ENCODE peak calls at places on chromosome 1, in eight cellular contexts. Z is colonic mucosa, T is AG04450, D is tibial nerve, A is PC-3, G is cardiac fibroblast, P is upper lobe of right lung, I is glutamatergic neuron. R is an unnamed sample.
A peak's percentile ranks its signal among the peaks of the same experiment; 100 is the strongest.

GRCh38 chr1:83626603-83627002 is 372.3 kb downstream of the TTLL7 start:
- DNase-seq in Z (no peak), T (no peak), D (no peak), A (no peak), G (no peak), P (no peak), I (no peak), R (no peak)

GRCh38 chr1:231663211-231663792 is 36.7 kb downstream of the DISC1 start:
- DNase-seq in Z (no peak), T (no peak), D (no peak), A (no peak), G (peak; percentile 58), P (no peak), I (no peak), R (no peak)

GRCh38 chr1:8381618-8382017 is 63.7 kb downstream of the SLC45A1 start:
- DNase-seq in Z (no peak), T (no peak), D (no peak), A (no peak), G (peak; percentile 27), P (no peak), I (no peak), R (peak; percentile 16)

GRCh38 chr1:222632749-222633148 is 14.9 kb downstream of the MIA3 start:
- DNase-seq in Z (no peak), T (no peak), D (no peak), A (no peak), G (no peak), P (no peak), I (no peak), R (no peak)

GRCh38 chr1:27522148-27522859 is 32.3 kb upstream of the WASF2 start:
- DNase-seq in Z (no peak), T (no peak), D (no peak), A (peak; percentile 35), G (no peak), P (no peak), I (peak; percentile 52), R (no peak)

GRCh38 chr1:19393051-19393450 is 80.9 kb downstream of the SLC66A1 start:
- DNase-seq in Z (no peak), T (no peak), D (no peak), A (no peak), G (no peak), P (no peak), I (no peak), R (no peak)

GRCh38 chr1:154062309-154062708 is 71.7 kb downstream of the RPS27 start:
- DNase-seq in Z (no peak), T (no peak), D (no peak), A (no peak), G (no peak), P (no peak), I (no peak), R (no peak)

GRCh38 chr1:9538669-9539164 is 548 bp upstream of the SLC25A33 start:
- DNase-seq in Z (peak; percentile 38), T (no peak), D (no peak), A (no peak), G (no peak), P (peak; percentile 69), I (no peak), R (no peak)

GRCh38 chr1:221439008-221439733 is 302.7 kb downstream of the DUSP10 start:
- DNase-seq in Z (no peak), T (peak; percentile 61), D (no peak), A (peak; percentile 96), G (peak; percentile 92), P (no peak), I (no peak), R (no peak)

GRCh38 chr1:221025391-221026355 is 146.4 kb downstream of the HLX start:
- DNase-seq in Z (no peak), T (no peak), D (no peak), A (peak; percentile 87), G (peak; percentile 74), P (no peak), I (no peak), R (no peak)

GRCh38 chr1:168469690-168470089 is 74.1 kb downstream of the XCL2 start:
- DNase-seq in Z (peak; percentile 70), T (no peak), D (peak; percentile 28), A (peak; percentile 40), G (peak; percentile 60), P (no peak), I (no peak), R (peak; percentile 95)

GRCh38 chr1:69513621-69514020 is 54.1 kb upstream of the LRRC7 start:
- DNase-seq in Z (no peak), T (no peak), D (no peak), A (peak; percentile 42), G (peak; percentile 63), P (no peak), I (no peak), R (peak; percentile 55)

GRCh38 chr1:228030451-228031201 is 23.8 kb downstream of the WNT3A start:
- DNase-seq in Z (no peak), T (no peak), D (no peak), A (no peak), G (no peak), P (peak; percentile 56), I (no peak), R (no peak)

GRCh38 chr1:115641762-115642167 is at the start of gene VANGL1:
- DNase-seq in Z (peak; percentile 79), T (no peak), D (no peak), A (peak; percentile 79), G (peak; percentile 56), P (peak; percentile 88), I (peak; percentile 77), R (no peak)

GRCh38 chr1:196660912-196661311 is 9.1 kb downstream of the CFH start:
- DNase-seq in Z (no peak), T (peak; percentile 6), D (no peak), A (peak; percentile 47), G (peak; percentile 59), P (no peak), I (no peak), R (no peak)

GRCh38 chr1:171467626-171468025 is 17.7 kb upstream of the PRRC2C start:
- DNase-seq in Z (no peak), T (no peak), D (no peak), A (no peak), G (no peak), P (no peak), I (no peak), R (no peak)

GRCh38 chr1:175715791-175716190 is 27.6 kb downstream of the TNR start:
- DNase-seq in Z (no peak), T (no peak), D (no peak), A (no peak), G (no peak), P (no peak), I (peak; percentile 38), R (no peak)

GRCh38 chr1:72412286-72412685 is 129.9 kb upstream of the NEGR1 start:
- DNase-seq in Z (no peak), T (no peak), D (no peak), A (peak; percentile 94), G (peak; percentile 73), P (no peak), I (no peak), R (no peak)

GRCh38 chr1:53120659-53121058 is 21.8 kb downstream of the SLC1A7 start:
- DNase-seq in Z (no peak), T (no peak), D (no peak), A (no peak), G (no peak), P (no peak), I (no peak), R (no peak)

GRCh38 chr1:47508900-47509488 is 71.2 kb downstream of the FOXD2 start:
- DNase-seq in Z (peak; percentile 75), T (no peak), D (no peak), A (no peak), G (no peak), P (no peak), I (no peak), R (no peak)
- TF ChIP-seq CTCF in Z (no peak), T (no peak), D (no peak), A (no peak), G (no peak), P (no peak), I (no peak), R (no peak)

GRCh38 chr1:160124709-160125478 is 9.3 kb downstream of the ATP1A2 start:
- DNase-seq in Z (no peak), T (peak; percentile 76), D (no peak), A (peak; percentile 98), G (peak; percentile 83), P (peak; percentile 35), I (no peak), R (peak; percentile 72)
- TF ChIP-seq CTCF in Z (no peak), T (peak; percentile 51), D (no peak), A (peak; percentile 57), G (peak; percentile 10), P (no peak), I (no peak), R (peak; percentile 45)

DNA sequence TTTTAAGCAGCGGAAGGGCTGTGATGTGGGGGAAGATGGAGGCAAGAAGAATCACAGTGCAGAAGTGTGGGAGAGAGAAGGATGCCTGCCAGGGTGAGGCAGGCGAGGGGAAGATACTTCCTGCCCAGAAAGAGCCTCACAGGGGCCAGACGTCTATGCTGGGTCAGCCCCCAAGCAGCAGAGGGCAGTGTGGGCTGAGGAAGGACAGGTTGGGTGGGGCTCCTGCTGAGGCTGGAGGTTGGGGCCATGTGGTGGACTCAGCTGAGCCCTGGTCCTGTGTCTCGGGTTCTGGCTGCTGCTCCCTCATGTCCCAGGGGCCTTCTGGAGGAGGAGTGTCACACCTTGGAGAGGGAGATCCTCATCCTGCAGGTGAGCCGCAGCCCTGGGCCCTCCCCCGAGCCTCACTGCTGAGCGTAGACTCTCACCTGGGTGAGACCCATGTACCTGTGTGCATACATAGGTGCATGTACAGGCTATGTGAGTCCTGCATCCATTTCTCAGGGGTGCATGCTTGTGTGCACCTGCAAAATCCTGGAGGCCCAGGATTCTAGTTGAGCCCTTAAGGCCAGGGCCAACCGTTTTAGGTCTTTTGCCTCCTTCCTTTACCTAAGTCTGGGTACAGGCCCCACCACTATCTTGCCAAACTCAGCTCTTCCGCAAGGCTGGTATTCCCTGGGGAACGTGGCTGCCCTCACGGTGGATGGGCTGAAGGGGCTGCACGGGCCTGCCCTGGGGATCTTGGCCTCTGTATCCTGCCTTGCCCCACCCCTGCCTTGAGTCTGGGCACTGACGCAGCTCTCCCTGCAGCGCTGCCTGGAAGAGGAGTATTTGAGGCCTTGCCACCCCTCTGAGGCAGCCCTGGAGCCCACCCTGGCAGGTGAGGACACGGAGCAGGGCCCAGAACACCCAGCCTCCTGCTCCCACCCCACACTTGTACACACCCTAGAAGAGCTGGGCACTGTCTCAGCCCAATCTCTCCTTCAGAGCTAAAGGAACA is 3.7 kb downstream of the CCDC24 start:
- DNase-seq in Z (peak; percentile 43), T (no peak), D (no peak), A (peak; percentile 49), G (peak; percentile 38), P (no peak), I (peak; percentile 55), R (no peak)
- TF ChIP-seq CTCF in Z (peak; percentile 32), T (peak; percentile 39), D (no peak), A (peak; percentile 59), G (peak; percentile 44), P (peak; percentile 10), I (no peak), R (peak; percentile 47)

DNA sequence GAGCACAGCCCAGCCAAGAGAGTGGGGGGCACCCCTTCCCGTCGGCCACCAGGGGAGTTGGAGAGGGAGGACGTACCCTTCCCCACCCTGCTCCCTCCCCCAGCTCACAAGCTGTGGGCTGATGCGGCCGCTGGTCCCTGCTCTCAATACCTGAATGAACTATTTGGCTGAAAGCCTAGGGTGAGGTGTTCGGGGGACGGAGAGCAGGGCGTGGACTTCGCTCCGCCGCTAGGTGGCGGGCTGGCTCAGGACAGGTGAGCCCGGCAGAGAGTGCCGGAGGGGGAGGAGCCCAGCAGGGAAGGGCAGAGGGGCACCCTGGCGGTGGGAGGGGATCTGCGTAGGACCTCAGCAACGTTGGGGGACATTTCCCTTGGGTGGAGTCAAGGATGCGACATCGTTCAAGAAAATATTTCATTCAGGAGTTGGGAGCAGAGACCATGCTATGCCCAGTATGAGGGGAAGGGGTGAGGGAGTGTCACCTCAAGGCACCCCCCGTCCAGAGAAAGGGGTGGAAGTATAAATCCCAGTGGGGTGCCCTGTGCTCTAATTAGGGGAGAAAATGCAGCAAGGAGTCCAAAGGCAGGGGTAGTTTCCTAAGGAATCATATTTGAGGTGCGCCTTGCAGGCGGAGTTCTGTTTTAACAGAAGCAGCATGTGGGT is 12.0 kb upstream of the RHBG start:
- DNase-seq in Z (peak; percentile 75), T (no peak), D (no peak), A (peak; percentile 94), G (peak; percentile 16), P (peak; percentile 84), I (peak; percentile 79), R (no peak)
- TF ChIP-seq CTCF in Z (peak; percentile 60), T (peak; percentile 31), D (peak; percentile 37), A (peak; percentile 99), G (peak; percentile 82), P (peak; percentile 54), I (peak; percentile 97), R (peak; percentile 98)